ENCODE peak calls at places on chromosomes 4 and X, in five cellular contexts. G is bronchial epithelial cell; N is brain microvascular endothelial cell; L is T follicular helper cell; B is activated T-helper 1 cell treated with anti-CD3 and anti-CD28 coated beads, Interleukin-12 subunit alpha, Interleukin-12 subunit beta, Interleukin-2, Interleukin-4 antibody, amounts not matched to agents 30 ng/mL and 10 ng/mL and 1 ng/mL, durations not matched to agents 14 hours and 24 hours and 36 hours. E is an unnamed sample.

GRCh38 chr4:7364979-7365378 is 69.8 kb downstream of the PSAPL1 start:
- DNase-seq in G (no peak), N (no peak), L (no peak), B (no peak), E (no peak)

GRCh38 chr4:47814896-47815295 is 23.0 kb downstream of the CORIN start:
- DNase-seq in G (no peak), N (peak), L (no peak), B (no peak), E (no peak)

GRCh38 chr4:79141530-79141929 is 184.3 kb downstream of the NAA11 start:
- DNase-seq in G (peak), N (peak), L (no peak), B (no peak), E (no peak)

GRCh38 chr4:5256416-5256815 is 205.1 kb downstream of the STK32B start:
- DNase-seq in G (no peak), N (no peak), L (no peak), B (no peak), E (no peak)

GRCh38 chrX:15293471-15293870 is 22.0 kb downstream of the ASB11 start:
- DNase-seq in G (peak), N (no peak), L (no peak), B (no peak), E (no peak)

GRCh38 chr4:25020240-25020639 is 10.5 kb downstream of the LGI2 start:
- DNase-seq in G (peak), N (no peak), L (no peak), B (no peak), E (no peak)

GRCh38 chr4:125750399-125750798 is 435.6 kb downstream of the FAT4 start:
- DNase-seq in G (no peak), N (no peak), L (no peak), B (no peak), E (no peak)

GRCh38 chr4:108839333-108839732 is 76.5 kb upstream of the ETNPPL start:
- DNase-seq in G (no peak), N (no peak), L (no peak), B (no peak), E (no peak)

GRCh38 chr4:187668683-187669082 is 326.9 kb upstream of the ZFP42 start:
- DNase-seq in G (peak), N (peak), L (no peak), B (no peak), E (no peak)

GRCh38 chrX:97666890-97667289 is 783.2 kb downstream of the RPA4 start:
- DNase-seq in G (no peak), N (no peak), L (no peak), B (no peak), E (no peak)

GRCh38 chrX:150370589-150371312 is 7.6 kb downstream of the MAMLD1 start:
- DNase-seq in G (no peak), N (no peak), L (no peak), B (no peak), E (no peak)

GRCh38 chr4:163600731-163601130 is 106.2 kb downstream of the TMA16 start:
- DNase-seq in G (no peak), N (no peak), L (no peak), B (no peak), E (no peak)

E was measured in T-helper 2 cell treated with Interferon-gamma antibody and Interleukin-4, amounts not matched to agents 5 μg/mL and 100 μg/mL, for 36 hours.